ENCODE peak calls at places on chromosomes 2 and 18, in seven cellular contexts. One of them, this sample, is unnamed.

GRCh38 chr2:109129356-109129920 is 433 bp downstream of the SH3RF3 start:
- DNase-seq in mucosa of gallbladder: no peak
- DNase-seq in NCI-H1048: no peak
- DNase-seq in stimulated activated CD4-positive, alpha-beta T cell treated with anti-CD3 and anti-CD28 coated beads, Interleukin-1b, Interleukin-23, amount 100 ng/mL, for 24 hours: no peak
- DNase-seq in right cardiac atrium: peak
- DNase-seq in astrocyte of the cerebellum: no peak
- DNase-seq in coronary artery: no peak
- DNase-seq in this sample: no peak

GRCh38 chr2:215238485-215239098 is 73.3 kb upstream of the ATIC start:
- DNase-seq in mucosa of gallbladder: no peak
- DNase-seq in NCI-H1048: no peak
- DNase-seq in stimulated activated CD4-positive, alpha-beta T cell treated with anti-CD3 and anti-CD28 coated beads, Interleukin-1b, Interleukin-23, amount 100 ng/mL, for 24 hours: no peak
- DNase-seq in right cardiac atrium: no peak
- DNase-seq in astrocyte of the cerebellum: no peak
- DNase-seq in coronary artery: no peak
- DNase-seq in this sample: no peak

GRCh38 chr2:54880428-54880827 is 157.0 kb downstream of the EML6 start:
- DNase-seq in mucosa of gallbladder: no peak
- DNase-seq in NCI-H1048: no peak
- DNase-seq in stimulated activated CD4-positive, alpha-beta T cell treated with anti-CD3 and anti-CD28 coated beads, Interleukin-1b, Interleukin-23, amount 100 ng/mL, for 24 hours: no peak
- DNase-seq in right cardiac atrium: no peak
- DNase-seq in astrocyte of the cerebellum: no peak
- DNase-seq in coronary artery: no peak
- DNase-seq in this sample: no peak

GRCh38 chr2:108413731-108414130 is 35.3 kb upstream of the GCC2 start:
- DNase-seq in mucosa of gallbladder: no peak
- DNase-seq in NCI-H1048: no peak
- DNase-seq in stimulated activated CD4-positive, alpha-beta T cell treated with anti-CD3 and anti-CD28 coated beads, Interleukin-1b, Interleukin-23, amount 100 ng/mL, for 24 hours: no peak
- DNase-seq in right cardiac atrium: no peak
- DNase-seq in astrocyte of the cerebellum: no peak
- DNase-seq in coronary artery: no peak
- DNase-seq in this sample: no peak

GRCh38 chr2:99382163-99382562 is 45.0 kb downstream of the EIF5B start:
- DNase-seq in mucosa of gallbladder: no peak
- DNase-seq in NCI-H1048: no peak
- DNase-seq in stimulated activated CD4-positive, alpha-beta T cell treated with anti-CD3 and anti-CD28 coated beads, Interleukin-1b, Interleukin-23, amount 100 ng/mL, for 24 hours: no peak
- DNase-seq in right cardiac atrium: no peak
- DNase-seq in astrocyte of the cerebellum: no peak
- DNase-seq in coronary artery: no peak
- DNase-seq in this sample: no peak

GRCh38 chr18:65610939-65611338 is 139.9 kb upstream of the CDH7 start:
- DNase-seq in mucosa of gallbladder: no peak
- DNase-seq in NCI-H1048: no peak
- DNase-seq in stimulated activated CD4-positive, alpha-beta T cell treated with anti-CD3 and anti-CD28 coated beads, Interleukin-1b, Interleukin-23, amount 100 ng/mL, for 24 hours: no peak
- DNase-seq in right cardiac atrium: no peak
- DNase-seq in astrocyte of the cerebellum: no peak
- DNase-seq in coronary artery: no peak
- DNase-seq in this sample: no peak

GRCh38 chr2:39424951-39425350 is 12.1 kb downstream of the MAP4K3 start:
- DNase-seq in mucosa of gallbladder: no peak
- DNase-seq in NCI-H1048: no peak
- DNase-seq in stimulated activated CD4-positive, alpha-beta T cell treated with anti-CD3 and anti-CD28 coated beads, Interleukin-1b, Interleukin-23, amount 100 ng/mL, for 24 hours: no peak
- DNase-seq in right cardiac atrium: no peak
- DNase-seq in astrocyte of the cerebellum: no peak
- DNase-seq in coronary artery: no peak
- DNase-seq in this sample: no peak

GRCh38 chr2:230589497-230590015 is 123.1 kb upstream of the CAB39 start:
- DNase-seq in mucosa of gallbladder: no peak
- DNase-seq in NCI-H1048: no peak
- DNase-seq in stimulated activated CD4-positive, alpha-beta T cell treated with anti-CD3 and anti-CD28 coated beads, Interleukin-1b, Interleukin-23, amount 100 ng/mL, for 24 hours: no peak
- DNase-seq in right cardiac atrium: no peak
- DNase-seq in astrocyte of the cerebellum: no peak
- DNase-seq in coronary artery: no peak
- DNase-seq in this sample: no peak

GRCh38 chr2:239836021-239836765 is 188.9 kb downstream of the NDUFA10 start:
- DNase-seq in mucosa of gallbladder: no peak
- DNase-seq in NCI-H1048: no peak
- DNase-seq in stimulated activated CD4-positive, alpha-beta T cell treated with anti-CD3 and anti-CD28 coated beads, Interleukin-1b, Interleukin-23, amount 100 ng/mL, for 24 hours: no peak
- DNase-seq in right cardiac atrium: no peak
- DNase-seq in astrocyte of the cerebellum: no peak
- DNase-seq in coronary artery: no peak
- DNase-seq in this sample: no peak

GRCh38 chr2:239278941-239279365 is 121.9 kb downstream of the HDAC4 start:
- DNase-seq in mucosa of gallbladder: no peak
- DNase-seq in NCI-H1048: no peak
- DNase-seq in stimulated activated CD4-positive, alpha-beta T cell treated with anti-CD3 and anti-CD28 coated beads, Interleukin-1b, Interleukin-23, amount 100 ng/mL, for 24 hours: no peak
- DNase-seq in right cardiac atrium: peak
- DNase-seq in astrocyte of the cerebellum: no peak
- DNase-seq in coronary artery: peak
- DNase-seq in this sample: no peak

GRCh38 chr2:240785424-240786335 is 34.3 kb downstream of the KIF1A start:
- DNase-seq in mucosa of gallbladder: no peak
- DNase-seq in NCI-H1048: no peak
- DNase-seq in stimulated activated CD4-positive, alpha-beta T cell treated with anti-CD3 and anti-CD28 coated beads, Interleukin-1b, Interleukin-23, amount 100 ng/mL, for 24 hours: no peak
- DNase-seq in right cardiac atrium: peak
- DNase-seq in astrocyte of the cerebellum: no peak
- DNase-seq in coronary artery: no peak
- DNase-seq in this sample: no peak

GRCh38 chr18:6509417-6510198 is 94.9 kb upstream of the L3MBTL4 start:
- DNase-seq in mucosa of gallbladder: no peak
- DNase-seq in NCI-H1048: peak
- DNase-seq in stimulated activated CD4-positive, alpha-beta T cell treated with anti-CD3 and anti-CD28 coated beads, Interleukin-1b, Interleukin-23, amount 100 ng/mL, for 24 hours: no peak
- DNase-seq in right cardiac atrium: no peak
- DNase-seq in astrocyte of the cerebellum: no peak
- DNase-seq in coronary artery: no peak
- DNase-seq in this sample: no peak

GRCh38 chr2:161546635-161547034 is 77.6 kb upstream of the SLC4A10 start:
- DNase-seq in mucosa of gallbladder: no peak
- DNase-seq in NCI-H1048: no peak
- DNase-seq in stimulated activated CD4-positive, alpha-beta T cell treated with anti-CD3 and anti-CD28 coated beads, Interleukin-1b, Interleukin-23, amount 100 ng/mL, for 24 hours: no peak
- DNase-seq in right cardiac atrium: no peak
- DNase-seq in astrocyte of the cerebellum: no peak
- DNase-seq in coronary artery: no peak
- DNase-seq in this sample: no peak

GRCh38 chr2:8170552-8170951 is 511.3 kb upstream of the ID2 start:
- DNase-seq in mucosa of gallbladder: no peak
- DNase-seq in NCI-H1048: no peak
- DNase-seq in stimulated activated CD4-positive, alpha-beta T cell treated with anti-CD3 and anti-CD28 coated beads, Interleukin-1b, Interleukin-23, amount 100 ng/mL, for 24 hours: no peak
- DNase-seq in right cardiac atrium: no peak
- DNase-seq in astrocyte of the cerebellum: no peak
- DNase-seq in coronary artery: no peak
- DNase-seq in this sample: no peak

GRCh38 chr2:240450532-240451107 is 15.2 kb downstream of the GPC1 start:
- DNase-seq in mucosa of gallbladder: no peak
- DNase-seq in NCI-H1048: no peak
- DNase-seq in stimulated activated CD4-positive, alpha-beta T cell treated with anti-CD3 and anti-CD28 coated beads, Interleukin-1b, Interleukin-23, amount 100 ng/mL, for 24 hours: no peak
- DNase-seq in right cardiac atrium: peak
- DNase-seq in astrocyte of the cerebellum: no peak
- DNase-seq in coronary artery: no peak
- DNase-seq in this sample: no peak

GRCh38 chr18:78991446-78991845 is 11.8 kb downstream of the SALL3 start:
- DNase-seq in mucosa of gallbladder: no peak
- DNase-seq in NCI-H1048: no peak
- DNase-seq in stimulated activated CD4-positive, alpha-beta T cell treated with anti-CD3 and anti-CD28 coated beads, Interleukin-1b, Interleukin-23, amount 100 ng/mL, for 24 hours: no peak
- DNase-seq in right cardiac atrium: no peak
- DNase-seq in astrocyte of the cerebellum: no peak
- DNase-seq in coronary artery: no peak
- DNase-seq in this sample: no peak

GRCh38 chr2:28387082-28387960 is 5.3 kb upstream of the FOSL2 start:
- DNase-seq in mucosa of gallbladder: no peak
- DNase-seq in NCI-H1048: no peak
- DNase-seq in stimulated activated CD4-positive, alpha-beta T cell treated with anti-CD3 and anti-CD28 coated beads, Interleukin-1b, Interleukin-23, amount 100 ng/mL, for 24 hours: no peak
- DNase-seq in right cardiac atrium: no peak
- DNase-seq in astrocyte of the cerebellum: no peak
- DNase-seq in coronary artery: no peak
- DNase-seq in this sample: no peak

GRCh38 chr2:137255990-137256389 is 490.6 kb downstream of the THSD7B start:
- DNase-seq in mucosa of gallbladder: no peak
- DNase-seq in NCI-H1048: no peak
- DNase-seq in stimulated activated CD4-positive, alpha-beta T cell treated with anti-CD3 and anti-CD28 coated beads, Interleukin-1b, Interleukin-23, amount 100 ng/mL, for 24 hours: no peak
- DNase-seq in right cardiac atrium: no peak
- DNase-seq in astrocyte of the cerebellum: no peak
- DNase-seq in coronary artery: no peak
- DNase-seq in this sample: no peak

GRCh38 chr18:63366270-63366990 is 576 bp downstream of the KDSR start:
- DNase-seq in mucosa of gallbladder: peak
- DNase-seq in NCI-H1048: no peak
- DNase-seq in stimulated activated CD4-positive, alpha-beta T cell treated with anti-CD3 and anti-CD28 coated beads, Interleukin-1b, Interleukin-23, amount 100 ng/mL, for 24 hours: peak
- DNase-seq in right cardiac atrium: peak
- DNase-seq in astrocyte of the cerebellum: peak
- DNase-seq in coronary artery: no peak
- DNase-seq in this sample: no peak